ENCODE peak calls at places on chromosome 11, in eight cellular contexts. U is tibial nerve, N is type B pancreatic cell, D is AG04449, P is fibroblast of mammary gland, W is A549, T is AG09319, Q is choroid plexus epithelial cell. F is an unnamed sample.

GRCh38 chr11:67252831-67253239 is 13.4 kb upstream of the GRK2 start:
- DNase-seq in N (no peak), T (no peak), W (peak; percentile 49), U (no peak), D (no peak), P (peak; percentile 53), Q (peak; percentile 61), F (peak; percentile 26)

GRCh38 chr11:69375316-69376154 is 81.6 kb downstream of the MYEOV start:
- DNase-seq in W (no peak), N (peak; percentile 53), U (no peak), D (no peak), T (no peak), Q (no peak), P (no peak), F (no peak)

GRCh38 chr11:76692956-76693355 is 22.4 kb upstream of the LRRC32 start:
- DNase-seq in N (no peak), W (no peak), U (no peak), Q (no peak), T (no peak), P (no peak), D (no peak), F (no peak)

GRCh38 chr11:117226388-117227385 is 5.2 kb downstream of the PCSK7 start:
- DNase-seq in W (peak; percentile 67), N (no peak), Q (peak; percentile 88), D (peak; percentile 45), P (peak; percentile 79), U (no peak), T (peak; percentile 56), F (peak; percentile 35)

GRCh38 chr11:63762662-63763505 is 5.7 kb downstream of the ZFTA start:
- DNase-seq in Q (no peak), U (no peak), T (no peak), P (peak; percentile 51), D (no peak), W (no peak), N (peak; percentile 71), F (no peak)

GRCh38 chr11:11584937-11585336 is 36.9 kb downstream of the GALNT18 start:
- DNase-seq in P (peak; percentile 47), D (no peak), Q (peak; percentile 4), T (no peak), U (no peak), W (no peak), N (no peak), F (no peak)

GRCh38 chr11:84740050-84740449 is 887.1 kb downstream of the DLG2 start:
- DNase-seq in D (no peak), T (no peak), N (no peak), P (no peak), Q (no peak), U (no peak), W (no peak), F (no peak)

GRCh38 chr11:105229257-105229656 is 89.7 kb upstream of the CARD18 start:
- DNase-seq in W (no peak), N (no peak), T (no peak), U (no peak), P (peak; percentile 84), D (no peak), Q (peak; percentile 69), F (no peak)

GRCh38 chr11:23217072-23217471 is 356.8 kb upstream of the CCDC179 start:
- DNase-seq in W (no peak), D (no peak), N (no peak), T (no peak), U (no peak), P (no peak), Q (no peak), F (no peak)

GRCh38 chr11:17974246-17974645 is 38.6 kb downstream of the SERGEF start:
- DNase-seq in N (no peak), Q (no peak), D (no peak), P (no peak), W (no peak), U (no peak), T (no peak), F (no peak)

GRCh38 chr11:43988040-43988793 is 45.8 kb downstream of the C11orf96 start:
- DNase-seq in U (no peak), T (no peak), W (no peak), D (no peak), Q (peak; percentile 38), N (no peak), P (peak; percentile 80), F (no peak)
- TF ChIP-seq CTCF in U (no peak), T (peak; percentile 43), W (no peak), D (no peak), Q (peak; percentile 58), N (no peak), P (peak; percentile 51), F (no peak)

DNA sequence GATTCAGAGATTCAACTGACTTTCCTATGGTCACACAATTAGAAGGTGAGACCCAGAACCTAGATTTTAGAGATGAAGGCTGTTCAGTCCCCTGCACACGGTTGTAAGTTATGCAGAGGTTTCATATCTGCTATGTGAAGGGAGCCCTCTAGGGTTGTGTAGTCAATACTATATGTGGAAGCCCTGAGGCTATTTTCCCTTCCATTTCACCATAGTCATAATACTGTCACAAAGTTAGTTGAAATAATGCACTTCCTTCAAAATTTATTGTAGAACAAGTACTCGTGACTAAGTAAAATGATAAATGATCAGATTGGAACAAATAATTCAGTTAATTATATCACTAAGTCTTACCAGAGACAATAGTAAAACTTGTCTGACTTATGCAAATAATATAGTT is 48.8 kb downstream of the ENDOD1 start:
- DNase-seq in P (peak; percentile 28), D (no peak), W (no peak), N (no peak), T (no peak), U (no peak), Q (peak; percentile 58), F (no peak)
- TF ChIP-seq CTCF in P (peak; percentile 30), D (no peak), W (no peak), N (peak; percentile 34), T (no peak), U (peak; percentile 22), Q (peak; percentile 54), F (no peak)

DNA sequence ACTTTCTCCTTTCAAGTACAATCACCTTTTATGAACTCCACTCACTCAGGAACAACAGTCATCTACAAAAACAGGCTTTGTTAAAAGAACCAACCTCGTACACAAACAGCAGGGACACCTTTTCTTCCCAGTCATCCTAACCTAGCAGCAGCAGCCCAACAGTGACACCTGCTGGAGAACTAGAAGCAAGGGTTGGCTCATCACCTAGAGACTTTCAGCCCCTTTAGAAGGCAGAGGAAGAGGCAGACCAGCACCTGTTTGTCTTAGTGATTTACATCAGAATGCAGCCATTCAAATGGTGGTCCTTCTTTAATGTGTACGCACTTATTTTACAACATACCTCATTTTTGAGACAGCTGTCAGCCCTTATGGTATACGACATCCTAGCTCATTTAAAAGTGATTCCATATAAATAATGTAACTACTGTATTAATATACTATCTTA is 56.0 kb downstream of the AMBRA1 start:
- DNase-seq in Q (peak; percentile 90), T (no peak), N (no peak), P (peak; percentile 74), W (peak; percentile 75), U (no peak), D (no peak), F (peak; percentile 71)
- TF ChIP-seq CTCF in Q (peak; percentile 100), T (peak; percentile 94), N (peak; percentile 94), P (peak; percentile 99), W (peak; percentile 91), U (peak; percentile 74), D (peak; percentile 91), F (peak; percentile 69)

GRCh38 chr11:132523929-132524328 is 1008.4 kb downstream of the OPCML start:
- DNase-seq in P (no peak), Q (no peak), T (no peak), W (no peak), D (no peak), N (no peak), U (no peak), F (no peak)
- TF ChIP-seq CTCF in P (no peak), Q (no peak), T (no peak), W (no peak), D (no peak), N (peak; percentile 31), U (no peak), F (no peak)